ENCODE peak calls at places on chromosomes 6 and 20, in ten cellular contexts. A is IMR-90; V is NB4; O is fibroblast of mammary gland; F is CD4-positive, alpha-beta T cell; U is neural crest cell; Q is sigmoid colon; P is mammary epithelial cell; L is GM12865; Y is nephron progenitor cell. D is an unnamed sample.

GRCh38 chr20:48098099-48098498 is 312.8 kb upstream of the SULF2 start:
- DNase-seq in L (no peak), V (no peak), U (no peak), F (no peak), Y (no peak), A (no peak), O (peak), P (no peak), Q (no peak), D (no peak)

GRCh38 chr6:73564578-73565345 is 43.9 kb upstream of the EEF1A1 start:
- DNase-seq in F (no peak), P (no peak), L (no peak), A (no peak), V (no peak), Q (no peak), O (no peak), U (no peak), Y (no peak), D (no peak)

GRCh38 chr20:54654460-54654859 is 179.1 kb downstream of the DOK5 start:
- DNase-seq in L (no peak), A (no peak), Q (no peak), F (no peak), P (no peak), V (no peak), U (no peak), O (no peak), Y (no peak), D (no peak)

GRCh38 chr6:106473807-106474206 is 113.3 kb downstream of the CRYBG1 start:
- DNase-seq in P (peak), U (no peak), V (peak), Y (no peak), A (peak), F (no peak), L (no peak), O (peak), Q (no peak), D (no peak)

GRCh38 chr20:910132-910839 is 5.8 kb downstream of the ANGPT4 start:
- DNase-seq in L (no peak), P (no peak), O (no peak), A (no peak), U (no peak), Q (no peak), V (no peak), Y (peak), F (no peak), D (no peak)

GRCh38 chr6:152696543-152696942 is 1.2 kb upstream of the MYCT1 start:
- DNase-seq in P (peak), Y (no peak), L (no peak), U (no peak), Q (no peak), O (peak), F (no peak), V (no peak), A (peak), D (no peak)

GRCh38 chr6:45376310-45377040 is 1.3 kb downstream of the SUPT3H start:
- DNase-seq in A (peak), U (no peak), F (no peak), Y (no peak), O (peak), Q (no peak), P (no peak), L (no peak), V (peak), D (no peak)

GRCh38 chr6:130853555-130854183 is 26.5 kb downstream of the SMLR1 start:
- DNase-seq in V (no peak), P (no peak), Y (no peak), L (no peak), F (no peak), O (peak), U (no peak), Q (no peak), A (peak), D (no peak)

GRCh38 chr6:20892365-20892764 is 358.1 kb downstream of the CDKAL1 start:
- DNase-seq in Y (no peak), U (no peak), A (no peak), O (no peak), P (no peak), L (no peak), V (no peak), F (no peak), Q (no peak), D (no peak)

GRCh38 chr6:11614534-11615213 is 77.1 kb downstream of the TMEM170B start:
- DNase-seq in L (no peak), O (no peak), Y (no peak), F (no peak), P (no peak), Q (no peak), A (no peak), V (no peak), U (no peak), D (no peak)

GRCh38 chr20:57613481-57613921 is 6.7 kb downstream of the ZBP1 start:
- DNase-seq in P (no peak), O (no peak), V (no peak), Q (no peak), Y (no peak), L (no peak), F (no peak), U (no peak), A (no peak), D (no peak)

GRCh38 chr6:45388328-45388727 is 10.6 kb upstream of the SUPT3H start:
- DNase-seq in F (no peak), P (no peak), L (no peak), Y (no peak), Q (no peak), U (no peak), V (no peak), O (peak), A (peak), D (no peak)

GRCh38 chr20:45363611-45364492 is 896 bp downstream of the SYS1 start:
- DNase-seq in O (no peak), V (peak), P (no peak), Y (no peak), L (peak), Q (no peak), F (no peak), A (no peak), U (no peak), D (no peak)

GRCh38 chr6:19964115-19964514 is 126.9 kb downstream of the ID4 start:
- DNase-seq in V (no peak), A (no peak), Y (no peak), U (no peak), P (no peak), L (no peak), F (no peak), Q (no peak), O (no peak), D (no peak)

GRCh38 chr6:109455161-109455501 is 441 bp downstream of the MICAL1 start:
- DNase-seq in L (peak), F (peak), A (no peak), Y (peak), O (no peak), U (peak), P (peak), Q (no peak), V (peak), D (no peak)

GRCh38 chr20:63520939-63521601 is 505 bp downstream of the PPDPF start:
- DNase-seq in A (peak), P (peak), L (peak), F (peak), O (peak), U (peak), Y (peak), V (no peak), Q (peak), D (peak)

GRCh38 chr20:47198254-47198671 is 158.2 kb downstream of the ZMYND8 start:
- DNase-seq in V (no peak), F (no peak), P (peak), Q (no peak), L (peak), U (no peak), A (peak), O (peak), Y (no peak), D (no peak)

GRCh38 chr6:117493470-117493869 is 11.0 kb downstream of the DCBLD1 start:
- DNase-seq in V (no peak), U (no peak), O (no peak), Y (no peak), Q (no peak), A (no peak), L (no peak), F (no peak), P (no peak), D (no peak)

GRCh38 chr6:163427498-163428254 is 13.2 kb downstream of the QKI start:
- DNase-seq in Y (no peak), O (peak), Q (no peak), F (no peak), A (peak), L (peak), P (peak), V (peak), U (no peak), D (no peak)

GRCh38 chr6:9516207-9516606 is 898.7 kb downstream of the TFAP2A start:
- DNase-seq in F (no peak), V (no peak), A (peak), O (peak), Y (peak), L (no peak), P (peak), U (no peak), Q (no peak), D (no peak)

GRCh38 chr20:7274870-7275269 is 507.4 kb downstream of the BMP2 start:
- DNase-seq in O (no peak), L (no peak), V (no peak), P (peak), Q (no peak), Y (no peak), A (no peak), F (no peak), U (no peak), D (no peak)

GRCh38 chr20:33490023-33490933 is at the start of gene CBFA2T2:
- DNase-seq in O (peak), U (no peak), L (no peak), Q (peak), F (no peak), V (no peak), Y (no peak), A (peak), P (peak), D (peak)

GRCh38 chr6:126217497-126217896 is 122.4 kb upstream of the CENPW start:
- DNase-seq in Y (no peak), F (no peak), P (no peak), O (no peak), U (no peak), L (no peak), V (no peak), A (no peak), Q (no peak), D (no peak)

GRCh38 chr6:2598867-2599266 is 151.9 kb downstream of the MYLK4 start:
- DNase-seq in Y (no peak), O (no peak), V (no peak), U (no peak), F (no peak), Q (no peak), A (no peak), L (no peak), P (no peak), D (no peak)

GRCh38 chr6:2594868-2595267 is 155.9 kb downstream of the MYLK4 start:
- DNase-seq in F (no peak), P (peak), O (no peak), Y (no peak), Q (no peak), U (no peak), L (no peak), A (no peak), V (no peak), D (no peak)

GRCh38 chr6:2593167-2593566 is 157.6 kb downstream of the MYLK4 start:
- DNase-seq in L (no peak), Y (no peak), F (no peak), V (no peak), Q (no peak), O (no peak), A (no peak), P (no peak), U (no peak), D (no peak)

GRCh38 chr6:2599817-2600216 is 150.9 kb downstream of the MYLK4 start:
- DNase-seq in A (no peak), U (no peak), Q (no peak), F (no peak), V (no peak), L (no peak), P (no peak), Y (no peak), O (no peak), D (no peak)

GRCh38 chr6:2596222-2596621 is 154.5 kb downstream of the MYLK4 start:
- DNase-seq in P (no peak), O (no peak), A (no peak), U (no peak), F (no peak), V (peak), Q (no peak), L (no peak), Y (peak), D (no peak)
- TF ChIP-seq CTCF in P (no peak), O (no peak), A (no peak), U (peak), F (no peak), V (peak), Q (no peak), L (peak), Y (peak), D (no peak)

GRCh38 chr20:50344232-50345071 is 153.8 kb downstream of the CEBPB start:
- DNase-seq in Q (peak), L (peak), P (no peak), F (no peak), Y (no peak), V (peak), A (no peak), O (no peak), U (no peak), D (no peak)
- TF ChIP-seq CTCF in Q (no peak), L (peak), P (peak), F (no peak), Y (no peak), V (peak), A (peak), O (peak), U (no peak), D (peak)

DNA sequence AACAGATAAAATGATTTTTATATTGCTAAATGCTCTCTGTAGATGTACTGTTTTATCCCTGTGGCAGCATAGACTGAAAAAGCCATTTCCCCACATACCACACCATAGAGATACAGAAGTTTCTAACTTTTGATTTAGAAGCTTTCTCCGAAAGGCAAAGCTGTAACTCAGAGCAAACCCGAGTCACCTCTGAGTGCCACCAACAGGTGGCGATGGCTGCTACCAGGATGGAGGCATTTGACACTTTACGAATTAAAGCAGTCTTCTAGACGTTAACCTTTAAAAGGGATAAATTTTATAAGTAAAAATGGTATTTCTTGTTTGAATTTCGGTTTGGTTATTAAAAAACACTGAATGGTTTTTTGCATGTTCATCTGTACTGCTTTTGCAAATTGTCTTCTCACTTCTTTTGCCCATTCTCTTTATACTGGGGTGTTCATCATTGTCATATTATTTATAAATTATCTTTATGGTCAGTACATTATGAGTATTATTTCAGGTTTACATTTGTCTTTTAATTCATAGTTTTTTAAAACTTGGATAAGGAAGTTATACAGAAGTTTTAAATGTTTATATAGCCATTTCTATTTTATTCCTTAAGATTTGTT is 201.0 kb upstream of the CEP162 start:
- DNase-seq in A (peak), L (peak), Y (peak), F (no peak), O (peak), V (peak), P (peak), Q (no peak), U (peak), D (no peak)
- TF ChIP-seq CTCF in A (peak), L (peak), Y (peak), F (no peak), O (peak), V (peak), P (peak), Q (peak), U (peak), D (peak)

GRCh38 chr6:159464827-159465226 is 228.2 kb downstream of the SOD2 start:
- DNase-seq in L (no peak), O (peak), Y (no peak), Q (no peak), A (no peak), U (no peak), F (no peak), P (no peak), V (no peak), D (no peak)

GRCh38 chr6:159462446-159462845 is 230.6 kb downstream of the SOD2 start:
- DNase-seq in A (no peak), P (no peak), Q (no peak), F (no peak), L (no peak), O (no peak), V (no peak), Y (no peak), U (no peak), D (no peak)

GRCh38 chr6:159461266-159461665 is 231.8 kb downstream of the SOD2 start:
- DNase-seq in O (no peak), P (peak), A (no peak), F (no peak), U (no peak), L (no peak), Y (no peak), V (no peak), Q (no peak), D (no peak)

GRCh38 chr6:159461998-159462397 is 231.0 kb downstream of the SOD2 start:
- DNase-seq in Y (no peak), O (no peak), P (no peak), L (peak), U (no peak), F (no peak), A (no peak), V (no peak), Q (no peak), D (no peak)

DNA sequence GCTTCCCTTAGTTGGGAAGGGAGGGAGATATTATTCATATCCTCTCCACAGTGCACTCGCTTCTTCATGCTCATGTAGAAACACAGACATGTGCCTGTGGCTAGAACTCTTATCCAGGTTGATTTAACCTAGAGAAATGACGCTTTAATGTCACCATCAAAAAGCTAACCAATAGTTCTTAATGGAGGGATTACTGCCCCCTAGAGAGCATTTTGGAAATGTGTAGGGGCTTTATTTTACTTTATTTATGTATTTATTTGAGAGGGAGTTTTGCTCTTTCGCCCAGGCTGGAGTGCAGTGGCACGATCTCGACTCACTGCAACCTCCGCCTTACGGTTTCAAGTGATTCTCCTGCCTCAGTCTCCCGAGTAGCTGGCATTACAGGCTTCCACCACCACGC is 229.6 kb downstream of the SOD2 start:
- DNase-seq in Q (no peak), O (peak), L (peak), P (peak), A (peak), F (no peak), V (peak), Y (no peak), U (no peak), D (no peak)
- TF ChIP-seq CTCF in Q (no peak), O (peak), L (peak), P (peak), A (peak), F (no peak), V (peak), Y (peak), U (peak), D (no peak)

GRCh38 chr20:25195014-25195961 is at the start of gene ENTPD6:
- DNase-seq in P (peak), F (peak), Y (peak), V (peak), L (peak), U (peak), A (peak), Q (peak), O (peak), D (peak)
- TF ChIP-seq CTCF in P (no peak), F (no peak), Y (no peak), V (no peak), L (no peak), U (no peak), A (peak), Q (no peak), O (no peak), D (no peak)

DNA sequence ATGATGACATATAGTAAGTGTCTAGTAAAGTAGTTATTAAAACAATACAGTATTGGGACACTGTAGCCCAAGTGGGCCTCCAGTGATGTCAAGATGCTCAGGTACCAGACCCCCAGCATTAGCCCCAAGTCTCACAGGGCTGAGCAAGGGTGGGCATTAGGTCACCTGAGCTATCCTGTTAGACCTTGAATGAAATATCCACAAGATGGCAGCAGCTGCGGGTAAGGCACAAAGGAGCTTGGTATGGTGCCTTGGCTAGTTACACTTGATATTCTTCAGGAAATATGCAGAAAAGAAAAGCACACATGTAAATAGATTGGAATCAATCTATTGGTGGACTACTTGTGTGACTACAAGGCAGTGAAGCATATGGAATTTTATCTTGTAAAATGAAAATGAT is 701.8 kb upstream of the ADGRB3 start:
- DNase-seq in P (no peak), Q (no peak), L (peak), U (no peak), A (no peak), F (no peak), V (peak), Y (peak), O (peak), D (no peak)
- TF ChIP-seq CTCF in P (no peak), Q (no peak), L (peak), U (no peak), A (no peak), F (no peak), V (peak), Y (peak), O (no peak), D (no peak)

GRCh38 chr6:63523630-63524029 is 48.6 kb upstream of the LOC128125822 start:
- DNase-seq in Q (no peak), P (no peak), Y (no peak), U (no peak), L (no peak), O (no peak), A (no peak), F (no peak), V (no peak), D (no peak)

GRCh38 chr6:63526931-63527330 is 45.3 kb upstream of the LOC128125822 start:
- DNase-seq in P (no peak), O (no peak), U (no peak), A (no peak), L (no peak), Q (no peak), Y (no peak), F (no peak), V (no peak), D (no peak)

GRCh38 chr6:63521475-63522210 is 50.6 kb upstream of the LOC128125822 start:
- DNase-seq in P (no peak), O (no peak), Y (no peak), U (no peak), L (no peak), Q (no peak), V (no peak), A (no peak), F (no peak), D (no peak)

GRCh38 chr6:63527658-63528514 is 44.4 kb upstream of the LOC128125822 start:
- DNase-seq in L (no peak), A (peak), Y (no peak), F (no peak), O (peak), P (peak), U (no peak), V (no peak), Q (peak), D (no peak)

GRCh38 chr6:63525186-63525878 is 46.9 kb upstream of the LOC128125822 start:
- DNase-seq in P (no peak), A (no peak), F (no peak), U (no peak), O (no peak), V (no peak), Q (no peak), Y (no peak), L (peak), D (no peak)
- TF ChIP-seq CTCF in P (no peak), A (no peak), F (no peak), U (no peak), O (no peak), V (no peak), Q (no peak), Y (no peak), L (no peak), D (no peak)

GRCh38 chr6:5287966-5288297 is 26.6 kb downstream of the FARS2 start:
- DNase-seq in Q (no peak), U (no peak), A (no peak), L (no peak), Y (no peak), P (no peak), V (no peak), F (no peak), O (peak), D (no peak)

GRCh38 chr6:5286780-5287179 is 25.5 kb downstream of the FARS2 start:
- DNase-seq in Q (no peak), P (no peak), O (no peak), A (no peak), U (no peak), Y (no peak), V (no peak), L (peak), F (no peak), D (no peak)

GRCh38 chr6:5285081-5285480 is 23.8 kb downstream of the FARS2 start:
- DNase-seq in F (no peak), P (no peak), U (no peak), A (no peak), V (no peak), O (no peak), L (no peak), Y (no peak), Q (no peak), D (no peak)

GRCh38 chr6:5287205-5287965 is 26.1 kb downstream of the FARS2 start:
- DNase-seq in Y (no peak), F (no peak), L (peak), V (peak), P (peak), U (no peak), Q (no peak), O (peak), A (peak), D (no peak)

GRCh38 chr6:5285526-5285925 is 24.2 kb downstream of the FARS2 start:
- DNase-seq in L (no peak), P (no peak), V (no peak), Q (no peak), O (no peak), A (no peak), Y (no peak), F (no peak), U (no peak), D (no peak)
- TF ChIP-seq CTCF in L (no peak), P (no peak), V (no peak), Q (no peak), O (no peak), A (no peak), Y (no peak), F (no peak), U (no peak), D (no peak)

D was measured in CD14-positive monocyte.